ENCODE peak calls at places on chromosomes 4 and X, in five cellular contexts. R, M, F, W and V are unnamed samples.

GRCh38 chr4:97235516-97235915 is 907.8 kb downstream of the STPG2 start:
- DNase-seq in R (no peak), M (no peak), F (no peak), W (no peak), V (no peak)

GRCh38 chr4:123785515-123785914 is 388.9 kb downstream of the SPRY1 start:
- DNase-seq in R (no peak), M (no peak), F (no peak), W (no peak), V (no peak)

GRCh38 chr4:86972997-86973396 is 38.2 kb downstream of the AFF1 start:
- DNase-seq in R (no peak), M (no peak), F (no peak), W (no peak), V (no peak)

GRCh38 chr4:162640152-162640551 is 476.4 kb upstream of the FSTL5 start:
- DNase-seq in R (no peak), M (no peak), F (no peak), W (no peak), V (no peak)

GRCh38 chrX:153829799-153830631 is at the start of gene PDZD4:
- DNase-seq in R (no peak), M (no peak), F (no peak), W (no peak), V (no peak)

GRCh38 chrX:1531106-1531890 is 5.7 kb downstream of the P2RY8 start:
- DNase-seq in R (no peak), M (no peak), F (no peak), W (no peak), V (no peak)

GRCh38 chrX:340641-341423 is 22.2 kb upstream of the GTPBP6 start:
- DNase-seq in R (no peak), M (no peak), F (no peak), W (no peak), V (no peak)

GRCh38 chr4:86032476-86033022 is 327.3 kb downstream of the MAPK10 start:
- DNase-seq in R (no peak), M (no peak), F (no peak), W (peak; percentile 55), V (no peak)

GRCh38 chrX:43956034-43956433 is 17.2 kb downstream of the NDP start:
- DNase-seq in R (no peak), M (no peak), F (no peak), W (no peak), V (no peak)

GRCh38 chr4:2949782-2950125 is 13.5 kb downstream of the NOP14 start:
- DNase-seq in R (no peak), M (no peak), F (no peak), W (no peak), V (no peak)

GRCh38 chrX:139702658-139703057 is 5.3 kb downstream of the MCF2 start:
- DNase-seq in R (no peak), M (no peak), F (no peak), W (no peak), V (no peak)